ENCODE peak calls at places on chromosomes 4 and X, in four cellular contexts. Y is RPMI7951, B is breast epithelium, T is GM04503. U is an unnamed sample.

GRCh38 chrX:55007633-55008032 is 7.5 kb downstream of the APEX2 start:
- DNase-seq in B (no peak), Y (peak), T (peak), U (no peak)

GRCh38 chr4:1113311-1114009 is at the start of gene RNF212:
- DNase-seq in Y (no peak), B (no peak), T (no peak), U (no peak)

GRCh38 chr4:53929955-53930798 is 134.2 kb downstream of the CHIC2 start:
- DNase-seq in B (peak), Y (peak), T (peak), U (no peak)

GRCh38 chr4:120198411-120198810 is 131.8 kb upstream of the MAD2L1 start:
- DNase-seq in Y (no peak), T (no peak), B (peak), U (no peak)

GRCh38 chr4:103268746-103269145 is 70.6 kb upstream of the CENPE start:
- DNase-seq in T (no peak), B (no peak), Y (no peak), U (no peak)

GRCh38 chr4:150363721-150364688 is 217.9 kb upstream of the MAB21L2 start:
- DNase-seq in T (no peak), Y (no peak), B (no peak), U (no peak)

GRCh38 chr4:110197421-110198398 is 705 bp downstream of the ELOVL6 start:
- DNase-seq in Y (peak), B (no peak), T (no peak), U (peak)

GRCh38 chrX:123797543-123798447 is 62.1 kb upstream of the XIAP start:
- DNase-seq in B (no peak), T (no peak), Y (peak), U (no peak)

GRCh38 chr4:112144546-112145325 is 518 bp upstream of the FAM241A start:
- DNase-seq in B (no peak), Y (no peak), T (no peak), U (no peak)

GRCh38 chr4:19496752-19497151 is 755.0 kb upstream of the SLIT2 start:
- DNase-seq in T (no peak), Y (no peak), B (no peak), U (no peak)

GRCh38 chr4:1057403-1057745 is 45.9 kb downstream of the FGFRL1 start:
- DNase-seq in T (no peak), Y (no peak), B (no peak), U (no peak)

GRCh38 chr4:56466910-56467283 is 520 bp upstream of the SRP72 start:
- DNase-seq in Y (peak), B (no peak), T (no peak), U (no peak)

GRCh38 chr4:925171-925570 is 6.9 kb downstream of the GAK start:
- DNase-seq in Y (no peak), B (no peak), T (no peak), U (no peak)

GRCh38 chr4:109729155-109729562 is 711 bp downstream of the PLA2G12A start:
- DNase-seq in T (no peak), B (no peak), Y (no peak), U (no peak)

GRCh38 chr4:54614094-54614493 is 43.7 kb upstream of the KIT start:
- DNase-seq in B (no peak), T (no peak), Y (no peak), U (no peak)

GRCh38 chr4:23269583-23269982 is 576.8 kb downstream of the GBA3 start:
- DNase-seq in Y (no peak), T (no peak), B (no peak), U (no peak)

GRCh38 chrX:111634823-111635410 is 46.1 kb upstream of the ALG13 start:
- DNase-seq in B (no peak), T (no peak), Y (no peak), U (no peak)

GRCh38 chr4:47791978-47792377 is 45.9 kb downstream of the CORIN start:
- DNase-seq in B (no peak), T (no peak), Y (no peak), U (no peak)

GRCh38 chrX:47233333-47234113 is 714 bp downstream of the USP11 start:
- DNase-seq in T (peak), Y (peak), B (peak), U (peak)

GRCh38 chr4:158209825-158210807 is at the start of gene TMEM144:
- DNase-seq in B (peak), T (peak), Y (peak), U (no peak)

GRCh38 chr4:120855307-120856001 is 67.1 kb downstream of the PRDM5 start:
- DNase-seq in T (no peak), Y (no peak), B (no peak), U (no peak)

GRCh38 chr4:3413675-3414420 is 27.9 kb upstream of the HGFAC start:
- DNase-seq in B (no peak), T (no peak), Y (no peak), U (no peak)

GRCh38 chr4:175457956-175458355 is 354.1 kb downstream of the GPM6A start:
- DNase-seq in Y (no peak), B (no peak), T (no peak), U (no peak)

GRCh38 chr4:7294176-7294756 is 101.9 kb downstream of the SORCS2 start:
- DNase-seq in Y (no peak), B (no peak), T (no peak), U (no peak)

GRCh38 chrX:31099536-31100090 is 27.8 kb upstream of the FTHL17 start:
- DNase-seq in Y (peak), B (no peak), T (no peak), U (peak)

GRCh38 chrX:55187281-55187680 is 32.9 kb upstream of the PAGE5 start:
- DNase-seq in T (no peak), B (no peak), Y (no peak), U (no peak)

GRCh38 chr4:140095694-140096482 is 58.1 kb downstream of the MAML3 start:
- DNase-seq in T (no peak), B (no peak), Y (peak), U (peak)

GRCh38 chr4:113919611-113920010 is 59.8 kb downstream of the ARSJ start:
- DNase-seq in Y (no peak), B (no peak), T (no peak), U (no peak)

GRCh38 chr4:53234669-53235068 is 131.2 kb downstream of the SCFD2 start:
- DNase-seq in Y (no peak), B (no peak), T (no peak), U (no peak)

GRCh38 chr4:71694946-71695345 is 88.9 kb downstream of the GC start:
- DNase-seq in B (no peak), T (no peak), Y (no peak), U (no peak)

GRCh38 chr4:112591593-112591992 is 45.1 kb downstream of the ZGRF1 start:
- DNase-seq in B (no peak), T (no peak), Y (no peak), U (no peak)

GRCh38 chr4:113678651-113679050 is 82.9 kb downstream of the CAMK2D start:
- DNase-seq in Y (no peak), T (no peak), B (no peak), U (no peak)

GRCh38 chrX:93580634-93581033 is 92.7 kb downstream of the NAP1L3 start:
- DNase-seq in B (no peak), T (no peak), Y (no peak), U (no peak)

GRCh38 chr4:56307423-56307822 is 79.9 kb downstream of the AASDH start:
- DNase-seq in Y (peak), T (no peak), B (no peak), U (no peak)

GRCh38 chr4:53189011-53189410 is 176.8 kb downstream of the SCFD2 start:
- DNase-seq in Y (peak), B (no peak), T (peak), U (no peak)